ENCODE peak calls at places on chromosomes 11 and 22, in four cellular contexts. Z is putamen; C is C1 segment of cervical spinal cord; I is stimulated activated CD4-positive, alpha-beta T cell treated with anti-CD3 and anti-CD28 coated beads, Interleukin-4, amount 100 ng/mL, for 4 hours. A is an unnamed sample.

GRCh38 chr11:75524576-75525432 is 937 bp downstream of the GDPD5 start:
- DNase-seq in Z (no peak), C (no peak), I (peak), A (no peak)

GRCh38 chr22:50705219-50705691 is 32.6 kb downstream of the SHANK3 start:
- DNase-seq in Z (peak), C (no peak), I (no peak), A (peak)

GRCh38 chr11:20790622-20791021 is 121.2 kb downstream of the NELL1 start:
- DNase-seq in Z (no peak), C (no peak), I (no peak), A (no peak)

GRCh38 chr22:25331050-25331449 is 111.6 kb downstream of the CRYBB2 start:
- DNase-seq in Z (no peak), C (no peak), I (no peak), A (no peak)

GRCh38 chr11:19646921-19647320 is 65.7 kb upstream of the NAV2 start:
- DNase-seq in Z (no peak), C (no peak), I (no peak), A (no peak)

GRCh38 chr11:82718841-82719240 is 14.8 kb downstream of the FAM181B start:
- DNase-seq in Z (no peak), C (no peak), I (no peak), A (no peak)

GRCh38 chr11:19924321-19925115 is 211.9 kb downstream of the NAV2 start:
- DNase-seq in Z (no peak), C (no peak), I (no peak), A (no peak)

GRCh38 chr11:67053896-67054850 is 2.5 kb upstream of the RHOD start:
- DNase-seq in Z (peak), C (peak), I (peak), A (peak)

GRCh38 chr22:32531955-32532818 is 57.6 kb downstream of the FBXO7 start:
- DNase-seq in Z (no peak), C (no peak), I (no peak), A (no peak)

GRCh38 chr22:17120711-17121234 is 387 bp downstream of the TMEM121B start:
- DNase-seq in Z (no peak), C (no peak), I (peak), A (no peak)

GRCh38 chr22:42747701-42748513 is 27.2 kb upstream of the A4GALT start:
- DNase-seq in Z (no peak), C (no peak), I (no peak), A (no peak)

GRCh38 chr22:49093192-49093880 is 734.3 kb downstream of the BRD1 start:
- DNase-seq in Z (no peak), C (no peak), I (no peak), A (no peak)

GRCh38 chr11:46617451-46618314 is at the start of gene ATG13:
- DNase-seq in Z (peak), C (peak), I (peak), A (peak)

GRCh38 chr11:5336331-5336730 is 7.0 kb downstream of the OR51B5 start:
- DNase-seq in Z (no peak), C (no peak), I (no peak), A (no peak)

GRCh38 chr11:13210424-13210823 is 67.2 kb upstream of the BMAL1 start:
- DNase-seq in Z (peak), C (peak), I (no peak), A (peak)

GRCh38 chr11:35011389-35011788 is 95.0 kb downstream of the PDHX start:
- DNase-seq in Z (no peak), C (no peak), I (no peak), A (no peak)

GRCh38 chr11:77993902-77994301 is 566 bp downstream of the INTS4 start:
- DNase-seq in Z (peak), C (no peak), I (no peak), A (no peak)

GRCh38 chr22:47165998-47166397 is 403.5 kb downstream of the TBC1D22A start:
- DNase-seq in Z (no peak), C (no peak), I (no peak), A (no peak)

GRCh38 chr22:29615705-29616104 is 12.3 kb downstream of the NF2 start:
- DNase-seq in Z (no peak), C (no peak), I (no peak), A (no peak)

GRCh38 chr11:45930031-45930794 is 7.8 kb downstream of the LARGE2 start:
- DNase-seq in Z (no peak), C (no peak), I (no peak), A (no peak)

GRCh38 chr11:134573857-134574256 is 161.8 kb upstream of the B3GAT1 start:
- DNase-seq in Z (no peak), C (no peak), I (no peak), A (no peak)

GRCh38 chr22:26949193-26949592 is 291.8 kb downstream of the MIAT start:
- DNase-seq in Z (no peak), C (no peak), I (no peak), A (no peak)

GRCh38 chr22:48719978-48720661 is 1107.6 kb downstream of the BRD1 start:
- DNase-seq in Z (no peak), C (no peak), I (no peak), A (no peak)

GRCh38 chr11:2577071-2578005 is 122.5 kb downstream of the KCNQ1OT1 start:
- DNase-seq in Z (no peak), C (no peak), I (no peak), A (no peak)

GRCh38 chr11:25066706-25067105 is 569.9 kb downstream of the LUZP2 start:
- DNase-seq in Z (no peak), C (no peak), I (no peak), A (no peak)

GRCh38 chr22:39296981-39297489 is 22.4 kb downstream of the RPL3 start:
- DNase-seq in Z (no peak), C (no peak), I (no peak), A (no peak)

GRCh38 chr11:26297179-26297970 is 34.6 kb upstream of the ANO3 start:
- DNase-seq in Z (peak), C (peak), I (no peak), A (peak)

GRCh38 chr11:64553554-64554201 is 37.3 kb upstream of the SLC22A12 start:
- DNase-seq in Z (no peak), C (peak), I (peak), A (peak)

GRCh38 chr11:57776101-57776511 is 14.5 kb downstream of the CTNND1 start:
- DNase-seq in Z (no peak), C (no peak), I (no peak), A (no peak)

GRCh38 chr11:92122561-92122960 is 102.1 kb upstream of the FAT3 start:
- DNase-seq in Z (no peak), C (no peak), I (no peak), A (no peak)

GRCh38 chr11:1197886-1198765 is 24.7 kb upstream of the MUC5B start:
- DNase-seq in Z (no peak), C (no peak), I (no peak), A (no peak)

GRCh38 chr11:6251120-6251733 is 8.4 kb upstream of the CCKBR start:
- DNase-seq in Z (peak), C (peak), I (peak), A (peak)

GRCh38 chr11:24705474-24705873 is 208.6 kb downstream of the LUZP2 start:
- DNase-seq in Z (no peak), C (no peak), I (no peak), A (no peak)

A was measured in hippocampal formation.